ENCODE peak calls at places on chromosomes 6 and 20, in nine cellular contexts. One of them, this sample, is unnamed.

GRCh38 chr6:121951077-121951476 is 448.4 kb upstream of the HSF2 start:
- DNase-seq in WTC11: no peak
- DNase-seq in IMR-90: no peak
- DNase-seq in nephron progenitor cell: no peak
- DNase-seq in left lung: no peak
- DNase-seq in left ventricle myocardium inferior: no peak
- DNase-seq in AG10803: no peak
- DNase-seq in GM23338: no peak
- DNase-seq in right atrium auricular region: no peak
- DNase-seq in this sample: no peak

GRCh38 chr6:25971187-25971811 is 8.7 kb downstream of the TRIM38 start:
- DNase-seq in left lung: peak
- DNase-seq in AG10803: peak
- DNase-seq in nephron progenitor cell: no peak
- DNase-seq in left ventricle myocardium inferior: no peak
- DNase-seq in WTC11: no peak
- DNase-seq in IMR-90: peak
- DNase-seq in GM23338: no peak
- DNase-seq in right atrium auricular region: peak
- DNase-seq in this sample: no peak

GRCh38 chr6:39026175-39026574 is 22.4 kb upstream of the GLP1R start:
- DNase-seq in left lung: no peak
- DNase-seq in nephron progenitor cell: no peak
- DNase-seq in right atrium auricular region: no peak
- DNase-seq in GM23338: no peak
- DNase-seq in IMR-90: no peak
- DNase-seq in AG10803: no peak
- DNase-seq in WTC11: no peak
- DNase-seq in left ventricle myocardium inferior: no peak
- DNase-seq in this sample: no peak

GRCh38 chr6:152063170-152063921 is 255.9 kb downstream of the ESR1 start:
- DNase-seq in nephron progenitor cell: no peak
- DNase-seq in IMR-90: no peak
- DNase-seq in AG10803: no peak
- DNase-seq in GM23338: no peak
- DNase-seq in left lung: no peak
- DNase-seq in right atrium auricular region: no peak
- DNase-seq in left ventricle myocardium inferior: no peak
- DNase-seq in WTC11: no peak
- DNase-seq in this sample: no peak

GRCh38 chr6:35757461-35758123 is 18.8 kb upstream of the CLPSL2 start:
- DNase-seq in AG10803: peak
- DNase-seq in GM23338: peak
- DNase-seq in left ventricle myocardium inferior: no peak
- DNase-seq in nephron progenitor cell: peak
- DNase-seq in WTC11: peak
- DNase-seq in left lung: no peak
- DNase-seq in IMR-90: peak
- DNase-seq in right atrium auricular region: no peak
- DNase-seq in this sample: no peak

GRCh38 chr6:109441069-109441816 is 719 bp downstream of the SMPD2 start:
- DNase-seq in left ventricle myocardium inferior: peak
- DNase-seq in WTC11: peak
- DNase-seq in AG10803: peak
- DNase-seq in right atrium auricular region: no peak
- DNase-seq in nephron progenitor cell: peak
- DNase-seq in left lung: peak
- DNase-seq in IMR-90: peak
- DNase-seq in GM23338: peak
- DNase-seq in this sample: no peak

GRCh38 chr6:53703047-53703446 is 37.5 kb upstream of the KLHL31 start:
- DNase-seq in IMR-90: no peak
- DNase-seq in AG10803: no peak
- DNase-seq in right atrium auricular region: no peak
- DNase-seq in left ventricle myocardium inferior: no peak
- DNase-seq in GM23338: no peak
- DNase-seq in WTC11: no peak
- DNase-seq in nephron progenitor cell: no peak
- DNase-seq in left lung: no peak
- DNase-seq in this sample: no peak

GRCh38 chr6:170129691-170130171 is 161.1 kb downstream of the DLL1 start:
- DNase-seq in left lung: peak
- DNase-seq in nephron progenitor cell: no peak
- DNase-seq in IMR-90: no peak
- DNase-seq in AG10803: no peak
- DNase-seq in WTC11: no peak
- DNase-seq in right atrium auricular region: peak
- DNase-seq in left ventricle myocardium inferior: peak
- DNase-seq in GM23338: no peak
- DNase-seq in this sample: peak

GRCh38 chr6:2412731-2413130 is 167.3 kb upstream of the GMDS start:
- DNase-seq in left ventricle myocardium inferior: no peak
- DNase-seq in right atrium auricular region: no peak
- DNase-seq in WTC11: no peak
- DNase-seq in GM23338: no peak
- DNase-seq in left lung: no peak
- DNase-seq in IMR-90: peak
- DNase-seq in nephron progenitor cell: no peak
- DNase-seq in AG10803: peak
- DNase-seq in this sample: no peak

GRCh38 chr6:142856857-142857608 is 87.9 kb downstream of the HIVEP2 start:
- DNase-seq in nephron progenitor cell: no peak
- DNase-seq in right atrium auricular region: no peak
- DNase-seq in left ventricle myocardium inferior: no peak
- DNase-seq in WTC11: no peak
- DNase-seq in GM23338: no peak
- DNase-seq in left lung: no peak
- DNase-seq in AG10803: no peak
- DNase-seq in IMR-90: no peak
- DNase-seq in this sample: no peak

DNA sequence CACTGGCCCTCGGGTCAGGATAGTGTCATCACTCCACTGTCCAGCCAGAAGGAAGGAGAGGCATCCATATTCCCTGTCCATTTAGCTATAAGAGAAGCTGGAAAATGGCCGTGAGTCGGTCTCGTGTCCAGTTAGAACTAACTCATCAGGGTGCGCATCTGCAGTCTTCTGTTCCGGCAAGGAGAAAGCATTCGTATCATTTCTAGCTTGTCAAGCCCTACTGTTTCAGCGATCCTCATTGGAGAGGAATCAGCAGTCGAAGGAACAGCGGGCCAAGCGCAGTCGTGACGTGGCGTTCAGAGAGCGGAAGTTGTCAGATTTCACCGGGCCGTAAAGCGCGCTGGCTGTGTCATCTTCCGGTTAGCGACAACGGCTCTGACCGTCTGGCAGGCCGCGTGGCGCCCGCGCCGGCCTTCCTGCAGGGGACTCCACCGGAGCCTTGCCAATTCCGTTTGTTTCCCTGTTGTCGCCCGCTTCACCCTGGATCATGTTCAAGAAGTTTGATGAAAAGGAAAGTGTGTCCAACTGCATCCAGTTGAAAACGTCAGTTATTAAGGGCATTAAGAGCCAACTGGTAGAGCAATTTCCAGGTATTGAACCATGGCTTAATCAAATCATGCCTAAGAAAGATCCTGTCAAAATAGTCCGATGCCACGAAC is 32.9 kb downstream of the HM13 start:
- DNase-seq in AG10803: peak
- DNase-seq in nephron progenitor cell: peak
- DNase-seq in GM23338: peak
- DNase-seq in left ventricle myocardium inferior: peak
- DNase-seq in left lung: peak
- DNase-seq in IMR-90: peak
- DNase-seq in WTC11: peak
- DNase-seq in right atrium auricular region: peak
- DNase-seq in this sample: peak
- TF ChIP-seq CTCF in AG10803: peak
- TF ChIP-seq CTCF in nephron progenitor cell: no peak
- TF ChIP-seq CTCF in GM23338: no peak
- TF ChIP-seq CTCF in left ventricle myocardium inferior: peak
- TF ChIP-seq CTCF in left lung: no peak
- TF ChIP-seq CTCF in IMR-90: no peak
- TF ChIP-seq CTCF in WTC11: no peak
- TF ChIP-seq CTCF in right atrium auricular region: no peak
- TF ChIP-seq CTCF in this sample: no peak

DNA sequence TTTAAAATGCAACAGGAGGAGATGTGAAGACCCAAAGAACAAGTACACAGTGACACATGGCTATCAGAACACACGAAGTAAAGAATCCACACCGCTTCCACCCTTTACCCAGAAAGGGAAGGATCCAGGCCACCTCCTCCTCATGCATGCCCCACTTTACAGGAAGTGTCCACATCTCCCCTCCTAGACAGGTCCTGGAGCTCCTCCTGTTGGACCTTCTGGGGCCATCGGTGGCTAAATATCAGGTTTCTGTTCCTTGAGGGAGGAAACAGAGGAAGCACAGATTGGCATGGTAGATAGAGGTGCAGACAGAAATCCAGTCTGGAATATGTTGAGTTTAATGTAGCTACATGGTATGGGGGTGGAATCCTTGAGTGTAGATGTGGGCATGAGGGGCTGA is 10.9 kb downstream of the NINL start:
- DNase-seq in left ventricle myocardium inferior: no peak
- DNase-seq in IMR-90: peak
- DNase-seq in AG10803: peak
- DNase-seq in WTC11: no peak
- DNase-seq in right atrium auricular region: no peak
- DNase-seq in GM23338: no peak
- DNase-seq in nephron progenitor cell: no peak
- DNase-seq in left lung: no peak
- DNase-seq in this sample: no peak
- TF ChIP-seq CTCF in left ventricle myocardium inferior: no peak
- TF ChIP-seq CTCF in IMR-90: peak
- TF ChIP-seq CTCF in AG10803: peak
- TF ChIP-seq CTCF in WTC11: no peak
- TF ChIP-seq CTCF in right atrium auricular region: no peak
- TF ChIP-seq CTCF in GM23338: peak
- TF ChIP-seq CTCF in nephron progenitor cell: no peak
- TF ChIP-seq CTCF in left lung: no peak
- TF ChIP-seq CTCF in this sample: no peak

GRCh38 chr6:13396241-13396792 is 68.0 kb upstream of the TBC1D7 start:
- DNase-seq in IMR-90: no peak
- DNase-seq in GM23338: no peak
- DNase-seq in right atrium auricular region: no peak
- DNase-seq in nephron progenitor cell: no peak
- DNase-seq in left ventricle myocardium inferior: no peak
- DNase-seq in WTC11: no peak
- DNase-seq in AG10803: no peak
- DNase-seq in left lung: no peak
- DNase-seq in this sample: no peak

GRCh38 chr6:13398421-13398994 is 70.2 kb upstream of the TBC1D7 start:
- DNase-seq in nephron progenitor cell: peak
- DNase-seq in right atrium auricular region: no peak
- DNase-seq in GM23338: peak
- DNase-seq in left lung: no peak
- DNase-seq in left ventricle myocardium inferior: no peak
- DNase-seq in AG10803: no peak
- DNase-seq in IMR-90: no peak
- DNase-seq in WTC11: peak
- DNase-seq in this sample: no peak

GRCh38 chr6:13398081-13398406 is 69.7 kb upstream of the TBC1D7 start:
- DNase-seq in AG10803: no peak
- DNase-seq in left ventricle myocardium inferior: no peak
- DNase-seq in IMR-90: no peak
- DNase-seq in left lung: no peak
- DNase-seq in right atrium auricular region: no peak
- DNase-seq in nephron progenitor cell: no peak
- DNase-seq in WTC11: no peak
- DNase-seq in GM23338: no peak
- DNase-seq in this sample: no peak

GRCh38 chr6:13395272-13396237 is 67.2 kb upstream of the TBC1D7 start:
- DNase-seq in WTC11: no peak
- DNase-seq in left lung: peak
- DNase-seq in left ventricle myocardium inferior: peak
- DNase-seq in GM23338: no peak
- DNase-seq in AG10803: peak
- DNase-seq in nephron progenitor cell: no peak
- DNase-seq in IMR-90: peak
- DNase-seq in right atrium auricular region: peak
- DNase-seq in this sample: peak

DNA sequence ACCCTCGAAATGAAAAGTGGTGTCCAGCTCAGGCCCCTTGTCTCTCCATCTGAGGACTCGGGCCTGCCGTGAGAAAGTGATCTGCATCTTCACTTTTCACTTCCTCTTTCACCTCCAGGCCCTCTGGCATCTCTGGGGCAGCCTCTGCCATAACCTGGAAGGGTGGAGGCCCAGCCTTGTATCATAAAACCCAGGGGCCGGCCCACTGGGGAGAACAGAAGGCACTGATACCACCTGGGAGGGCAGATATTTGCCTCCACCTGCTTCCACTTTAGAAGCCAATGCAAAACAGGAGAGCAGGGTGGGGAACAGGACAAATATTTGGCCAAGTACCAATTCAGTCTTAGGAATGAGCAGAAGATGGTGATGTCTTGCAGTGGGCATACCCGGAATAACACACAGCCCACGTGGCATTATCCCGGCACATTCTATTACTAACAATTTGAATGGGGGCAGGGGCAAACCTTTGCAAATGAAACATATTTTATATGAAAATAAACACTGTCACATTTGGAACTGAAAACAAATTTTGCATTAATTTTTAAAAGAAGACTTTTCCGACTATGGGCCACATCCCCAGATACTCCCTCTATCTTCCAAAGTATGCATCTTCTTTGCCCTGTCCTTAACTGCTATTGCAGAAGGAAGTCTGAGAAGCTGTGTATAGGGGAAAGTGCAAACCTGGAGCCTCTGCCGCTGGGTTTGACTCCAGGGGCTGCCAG is 69.2 kb upstream of the TBC1D7 start:
- DNase-seq in IMR-90: no peak
- DNase-seq in AG10803: peak
- DNase-seq in right atrium auricular region: no peak
- DNase-seq in WTC11: no peak
- DNase-seq in left lung: no peak
- DNase-seq in nephron progenitor cell: no peak
- DNase-seq in GM23338: no peak
- DNase-seq in left ventricle myocardium inferior: no peak
- DNase-seq in this sample: no peak
- TF ChIP-seq CTCF in IMR-90: peak
- TF ChIP-seq CTCF in AG10803: no peak
- TF ChIP-seq CTCF in right atrium auricular region: peak
- TF ChIP-seq CTCF in WTC11: no peak
- TF ChIP-seq CTCF in left lung: no peak
- TF ChIP-seq CTCF in nephron progenitor cell: no peak
- TF ChIP-seq CTCF in GM23338: peak
- TF ChIP-seq CTCF in left ventricle myocardium inferior: peak
- TF ChIP-seq CTCF in this sample: no peak

DNA sequence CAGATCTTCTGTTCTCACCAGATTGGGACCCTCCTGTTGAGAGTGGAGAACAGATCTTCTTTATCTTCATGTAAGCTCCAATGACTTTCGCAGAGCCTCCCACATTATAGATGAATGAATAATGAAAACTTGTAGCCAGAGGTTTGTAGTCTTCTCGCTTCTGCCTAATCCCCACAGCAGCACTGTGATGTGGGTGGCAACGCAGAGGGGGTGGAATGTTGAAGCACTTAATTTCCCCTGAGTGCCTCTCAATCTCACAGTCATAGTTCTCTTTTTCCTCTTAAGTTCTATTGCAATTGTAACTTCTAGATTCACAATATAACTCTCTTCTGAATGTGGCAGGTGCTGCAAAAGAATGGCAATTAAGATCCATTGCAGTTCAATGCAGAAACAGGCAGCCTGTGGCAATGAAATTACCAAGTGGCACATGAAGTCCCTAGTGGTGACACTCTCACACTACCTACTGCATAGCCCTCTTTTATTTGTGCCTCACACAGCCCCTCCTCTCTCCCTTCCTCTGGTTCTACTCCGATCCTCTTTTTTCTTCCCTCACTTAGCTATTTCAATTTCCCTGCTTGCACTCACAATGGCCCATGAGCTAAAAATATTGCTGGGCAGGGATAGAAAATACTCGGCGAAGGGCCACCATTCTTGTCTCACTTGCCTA is 281.9 kb downstream of the UBE3D start:
- DNase-seq in right atrium auricular region: no peak
- DNase-seq in GM23338: peak
- DNase-seq in IMR-90: no peak
- DNase-seq in left lung: no peak
- DNase-seq in WTC11: no peak
- DNase-seq in nephron progenitor cell: peak
- DNase-seq in AG10803: no peak
- DNase-seq in left ventricle myocardium inferior: no peak
- DNase-seq in this sample: no peak
- TF ChIP-seq CTCF in right atrium auricular region: no peak
- TF ChIP-seq CTCF in GM23338: peak
- TF ChIP-seq CTCF in IMR-90: no peak
- TF ChIP-seq CTCF in left lung: no peak
- TF ChIP-seq CTCF in WTC11: peak
- TF ChIP-seq CTCF in nephron progenitor cell: peak
- TF ChIP-seq CTCF in AG10803: peak
- TF ChIP-seq CTCF in left ventricle myocardium inferior: no peak
- TF ChIP-seq CTCF in this sample: no peak

This sample was measured in omental fat pad.